ENCODE peak calls at places on chromosomes 12 and 14, in four cellular contexts. One of them, this sample, is unnamed. For H3K9me3, the result is how much of the 10 kb centered on the place peaks cover.

GRCh38 chr12:127101086-127101485 is 1165.9 kb upstream of the TMEM132C start:
- DNase-seq in trophoblast cell: no peak
- DNase-seq in fibroblast of lung: no peak
- DNase-seq in mammary epithelial cell: no peak
- DNase-seq in this sample: no peak

GRCh38 chr12:122850048-122850445 is 14.8 kb downstream of the HIP1R start:
- DNase-seq in trophoblast cell: no peak
- DNase-seq in fibroblast of lung: no peak
- DNase-seq in mammary epithelial cell: no peak
- DNase-seq in this sample: no peak

GRCh38 chr14:39957290-39957689 is 525.1 kb upstream of the FBXO33 start:
- DNase-seq in trophoblast cell: no peak
- DNase-seq in fibroblast of lung: no peak
- DNase-seq in mammary epithelial cell: no peak
- DNase-seq in this sample: no peak

GRCh38 chr14:103890836-103891666 is 37.2 kb upstream of the TDRD9 start:
- DNase-seq in trophoblast cell: no peak
- DNase-seq in fibroblast of lung: no peak
- DNase-seq in mammary epithelial cell: no peak
- DNase-seq in this sample: no peak

GRCh38 chr14:94361682-94362081 is 26.7 kb downstream of the SERPINA1 start:
- DNase-seq in trophoblast cell: no peak
- DNase-seq in fibroblast of lung: no peak
- DNase-seq in mammary epithelial cell: no peak
- DNase-seq in this sample: no peak

GRCh38 chr12:101642115-101643067 is 47.6 kb downstream of the MYBPC1 start:
- DNase-seq in trophoblast cell: peak
- DNase-seq in fibroblast of lung: no peak
- DNase-seq in mammary epithelial cell: no peak
- DNase-seq in this sample: no peak

GRCh38 chr12:49455506-49455905 is 83.3 kb upstream of the KCNH3 start:
- DNase-seq in trophoblast cell: no peak
- DNase-seq in fibroblast of lung: no peak
- DNase-seq in mammary epithelial cell: no peak
- DNase-seq in this sample: no peak

GRCh38 chr12:27733052-27733656 is 22.5 kb downstream of the MRPS35 start:
- DNase-seq in trophoblast cell: peak
- DNase-seq in fibroblast of lung: peak
- DNase-seq in mammary epithelial cell: peak
- DNase-seq in this sample: peak

GRCh38 chr14:68624541-68625220 is 168.2 kb downstream of the ZFP36L1 start:
- DNase-seq in trophoblast cell: peak
- DNase-seq in fibroblast of lung: no peak
- DNase-seq in mammary epithelial cell: no peak
- DNase-seq in this sample: no peak

GRCh38 chr14:95046711-95047681 is 110.3 kb downstream of the DICER1 start:
- DNase-seq in trophoblast cell: no peak
- DNase-seq in fibroblast of lung: no peak
- DNase-seq in mammary epithelial cell: no peak
- DNase-seq in this sample: no peak

GRCh38 chr12:92538970-92539749 is 163.6 kb upstream of the PLEKHG7 start:
- DNase-seq in trophoblast cell: peak
- DNase-seq in fibroblast of lung: peak
- DNase-seq in mammary epithelial cell: peak
- DNase-seq in this sample: peak

GRCh38 chr12:68924546-68924945 is 8.4 kb downstream of the CPM start:
- DNase-seq in trophoblast cell: no peak
- DNase-seq in fibroblast of lung: no peak
- DNase-seq in mammary epithelial cell: peak
- DNase-seq in this sample: no peak

GRCh38 chr12:27615331-27615891 is 80.8 kb upstream of the REP15 start:
- DNase-seq in trophoblast cell: peak
- DNase-seq in fibroblast of lung: peak
- DNase-seq in mammary epithelial cell: no peak
- DNase-seq in this sample: no peak

GRCh38 chr14:50668852-50669194 is 717 bp upstream of the SAV1 start:
- DNase-seq in trophoblast cell: no peak
- DNase-seq in fibroblast of lung: no peak
- DNase-seq in mammary epithelial cell: no peak
- DNase-seq in this sample: no peak

GRCh38 chr14:50668008-50668851 is at the start of gene SAV1:
- DNase-seq in trophoblast cell: peak
- DNase-seq in fibroblast of lung: peak
- DNase-seq in mammary epithelial cell: peak
- DNase-seq in this sample: peak

GRCh38 chr14:50670196-50670875 is 2.2 kb upstream of the SAV1 start:
- DNase-seq in trophoblast cell: peak
- DNase-seq in fibroblast of lung: peak
- DNase-seq in mammary epithelial cell: peak
- DNase-seq in this sample: no peak

GRCh38 chr14:50667491-50668007 is 557 bp downstream of the SAV1 start:
- DNase-seq in trophoblast cell: peak
- DNase-seq in fibroblast of lung: no peak
- DNase-seq in mammary epithelial cell: peak
- DNase-seq in this sample: peak

DNA sequence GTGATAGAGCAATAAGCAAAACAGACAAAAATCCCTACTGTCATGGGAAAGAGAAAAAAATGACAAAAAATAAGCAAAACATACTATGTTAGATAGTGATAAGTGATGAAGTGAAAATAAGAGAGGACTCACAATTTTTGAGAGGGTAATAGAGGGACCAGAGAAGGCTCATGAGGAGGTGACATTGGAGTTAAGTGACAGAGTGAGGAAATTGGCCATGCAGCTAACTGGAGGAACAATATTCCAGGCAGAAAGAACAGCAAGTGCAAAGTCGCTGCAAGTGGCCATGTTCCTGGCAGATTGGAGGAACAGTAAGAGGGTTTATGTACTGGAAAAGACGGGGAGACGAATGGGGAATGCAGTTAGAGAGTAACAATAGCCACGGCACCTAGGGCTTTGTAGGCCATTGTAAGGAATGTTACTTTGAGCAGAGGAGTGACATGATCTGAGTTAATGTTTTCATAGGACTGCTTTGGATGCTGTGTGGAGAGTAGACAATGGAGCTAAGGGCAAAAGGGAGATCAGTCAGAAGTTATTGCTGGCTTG is 1.4 kb upstream of the SAV1 start:
- DNase-seq in trophoblast cell: no peak
- DNase-seq in fibroblast of lung: no peak
- DNase-seq in mammary epithelial cell: no peak
- DNase-seq in this sample: no peak
- H3K27ac ChIP-seq in trophoblast cell: no peak
- H3K27ac ChIP-seq in fibroblast of lung: no peak
- H3K27ac ChIP-seq in mammary epithelial cell: peak
- H3K27ac ChIP-seq in this sample: no peak

GRCh38 chr12:133225527-133225926 is 10.2 kb downstream of the ANHX start:
- DNase-seq in trophoblast cell: no peak
- DNase-seq in fibroblast of lung: no peak
- DNase-seq in mammary epithelial cell: no peak
- DNase-seq in this sample: no peak

GRCh38 chr12:133222211-133222610 is 13.5 kb downstream of the ANHX start:
- DNase-seq in trophoblast cell: no peak
- DNase-seq in fibroblast of lung: no peak
- DNase-seq in mammary epithelial cell: no peak
- DNase-seq in this sample: no peak

GRCh38 chr12:133231001-133231400 is 4.7 kb downstream of the ANHX start:
- DNase-seq in trophoblast cell: no peak
- DNase-seq in fibroblast of lung: no peak
- DNase-seq in mammary epithelial cell: no peak
- DNase-seq in this sample: no peak

GRCh38 chr12:133226690-133227089 is 9.0 kb downstream of the ANHX start:
- DNase-seq in trophoblast cell: no peak
- DNase-seq in fibroblast of lung: no peak
- DNase-seq in mammary epithelial cell: no peak
- DNase-seq in this sample: no peak

GRCh38 chr12:133227281-133227852 is 8.3 kb downstream of the ANHX start:
- DNase-seq in trophoblast cell: no peak
- DNase-seq in fibroblast of lung: no peak
- DNase-seq in mammary epithelial cell: no peak
- DNase-seq in this sample: no peak
- H3K9me3 ChIP-seq in trophoblast cell: half or more
- H3K9me3 ChIP-seq in fibroblast of lung: under half
- H3K9me3 ChIP-seq in mammary epithelial cell: under half
- H3K9me3 ChIP-seq in this sample: under half

GRCh38 chr14:102848830-102849521 is 71.7 kb downstream of the TRAF3 start:
- DNase-seq in trophoblast cell: no peak
- DNase-seq in fibroblast of lung: no peak
- DNase-seq in mammary epithelial cell: no peak
- DNase-seq in this sample: no peak
- H3K27ac ChIP-seq in trophoblast cell: no peak
- H3K27ac ChIP-seq in fibroblast of lung: peak
- H3K27ac ChIP-seq in mammary epithelial cell: no peak
- H3K27ac ChIP-seq in this sample: no peak

DNA sequence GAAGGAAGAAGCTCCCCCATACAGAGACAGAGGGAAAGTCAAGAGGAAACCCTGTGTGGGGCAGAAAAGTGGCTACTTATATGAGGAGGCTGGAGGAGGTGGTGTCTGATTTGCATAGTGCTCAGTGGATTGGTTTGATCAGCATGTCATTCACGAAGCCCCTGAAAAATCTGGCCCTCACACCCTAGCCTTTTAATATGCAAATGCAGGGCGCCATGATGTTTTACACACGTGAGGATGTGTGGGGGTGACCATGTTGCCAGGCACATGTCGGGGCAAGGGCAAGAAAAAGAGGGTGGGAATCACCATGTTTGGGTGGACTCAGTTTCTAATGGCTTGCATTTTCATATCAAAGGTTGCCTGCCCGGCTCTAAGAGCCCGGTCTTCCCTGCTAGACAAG is 15.1 kb downstream of the TXNRD1 start:
- DNase-seq in trophoblast cell: no peak
- DNase-seq in fibroblast of lung: no peak
- DNase-seq in mammary epithelial cell: no peak
- DNase-seq in this sample: no peak
- H3K9me3 ChIP-seq in trophoblast cell: under half
- H3K9me3 ChIP-seq in fibroblast of lung: under half
- H3K9me3 ChIP-seq in mammary epithelial cell: under half
- H3K9me3 ChIP-seq in this sample: under half

DNA sequence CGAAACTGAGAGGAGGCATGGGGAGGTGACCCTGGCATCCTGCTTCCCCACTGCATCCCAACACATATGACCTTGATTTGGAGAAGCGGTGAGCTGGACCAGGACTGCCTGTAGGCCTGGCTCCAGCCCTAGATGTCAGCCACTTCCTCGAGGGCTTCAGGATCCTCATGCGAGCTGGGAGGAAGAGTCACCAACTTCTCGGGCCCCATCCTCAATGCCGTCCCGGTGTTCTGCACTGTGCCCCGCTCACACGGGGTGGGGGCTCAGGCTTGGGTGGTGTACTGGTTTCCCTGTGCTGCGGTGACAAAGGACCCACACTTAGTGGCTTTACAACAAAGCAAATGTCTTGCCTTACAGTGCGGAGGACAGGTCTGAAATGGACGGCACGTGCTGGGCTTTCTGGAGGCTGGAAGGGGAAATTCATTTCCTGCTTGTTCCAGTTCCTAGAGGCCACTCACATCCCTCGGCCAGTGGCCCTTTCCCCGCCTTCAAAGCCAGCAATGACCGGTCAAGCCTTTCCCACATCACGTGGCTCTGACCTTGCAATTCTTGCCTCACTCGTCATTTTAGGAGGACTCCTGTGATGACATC is 298.1 kb upstream of the RTL1 start:
- DNase-seq in trophoblast cell: no peak
- DNase-seq in fibroblast of lung: no peak
- DNase-seq in mammary epithelial cell: no peak
- DNase-seq in this sample: no peak
- H3K27ac ChIP-seq in trophoblast cell: no peak
- H3K27ac ChIP-seq in fibroblast of lung: no peak
- H3K27ac ChIP-seq in mammary epithelial cell: no peak
- H3K27ac ChIP-seq in this sample: no peak

GRCh38 chr14:89332031-89332430 is 85.0 kb downstream of the FOXN3 start:
- DNase-seq in trophoblast cell: no peak
- DNase-seq in fibroblast of lung: peak
- DNase-seq in mammary epithelial cell: no peak
- DNase-seq in this sample: no peak
- H3K9me3 ChIP-seq in trophoblast cell: under half
- H3K9me3 ChIP-seq in fibroblast of lung: under half
- H3K9me3 ChIP-seq in mammary epithelial cell: under half
- H3K9me3 ChIP-seq in this sample: under half

GRCh38 chr12:114666746-114667668 is 17.0 kb downstream of the TBX3 start:
- DNase-seq in trophoblast cell: no peak
- DNase-seq in fibroblast of lung: no peak
- DNase-seq in mammary epithelial cell: no peak
- DNase-seq in this sample: no peak
- H3K27ac ChIP-seq in trophoblast cell: peak
- H3K27ac ChIP-seq in fibroblast of lung: no peak
- H3K27ac ChIP-seq in mammary epithelial cell: no peak
- H3K27ac ChIP-seq in this sample: no peak

GRCh38 chr14:85102591-85102990 is 427.4 kb upstream of the FLRT2 start:
- DNase-seq in trophoblast cell: no peak
- DNase-seq in fibroblast of lung: no peak
- DNase-seq in mammary epithelial cell: no peak
- DNase-seq in this sample: no peak
- H3K9me3 ChIP-seq in trophoblast cell: under half
- H3K9me3 ChIP-seq in fibroblast of lung: under half
- H3K9me3 ChIP-seq in mammary epithelial cell: under half
- H3K9me3 ChIP-seq in this sample: under half

GRCh38 chr12:130917607-130918006 is 36.1 kb upstream of the ADGRD1 start:
- DNase-seq in trophoblast cell: no peak
- DNase-seq in fibroblast of lung: no peak
- DNase-seq in mammary epithelial cell: no peak
- DNase-seq in this sample: no peak

GRCh38 chr12:130919115-130919514 is 34.6 kb upstream of the ADGRD1 start:
- DNase-seq in trophoblast cell: no peak
- DNase-seq in fibroblast of lung: no peak
- DNase-seq in mammary epithelial cell: no peak
- DNase-seq in this sample: no peak

GRCh38 chr12:130922584-130922983 is 31.1 kb upstream of the ADGRD1 start:
- DNase-seq in trophoblast cell: no peak
- DNase-seq in fibroblast of lung: no peak
- DNase-seq in mammary epithelial cell: no peak
- DNase-seq in this sample: no peak

GRCh38 chr12:130920711-130921381 is 32.9 kb upstream of the ADGRD1 start:
- DNase-seq in trophoblast cell: no peak
- DNase-seq in fibroblast of lung: peak
- DNase-seq in mammary epithelial cell: no peak
- DNase-seq in this sample: no peak

GRCh38 chr12:130920119-130920703 is 33.5 kb upstream of the ADGRD1 start:
- DNase-seq in trophoblast cell: no peak
- DNase-seq in fibroblast of lung: no peak
- DNase-seq in mammary epithelial cell: no peak
- DNase-seq in this sample: no peak
- H3K27ac ChIP-seq in trophoblast cell: no peak
- H3K27ac ChIP-seq in fibroblast of lung: peak
- H3K27ac ChIP-seq in mammary epithelial cell: no peak
- H3K27ac ChIP-seq in this sample: no peak

This sample was measured in CD4-positive, CD25-positive, alpha-beta regulatory T cell.